ENCODE peak calls at places on chromosomes 13 and 19, in five cellular contexts. J, S, D, M and K are unnamed samples.

GRCh38 chr13:27427663-27428062 is 3.2 kb downstream of the GTF3A start:
- DNase-seq in M (peak; percentile 24), D (no peak), S (no peak), J (no peak), K (no peak)

GRCh38 chr13:56907766-56908165 is 233.0 kb upstream of the PRR20A start:
- DNase-seq in J (no peak), M (no peak), D (no peak), S (peak; percentile 1), K (no peak)

GRCh38 chr19:3238066-3238561 is 13.7 kb downstream of the CELF5 start:
- DNase-seq in S (no peak), D (no peak), M (no peak), J (no peak), K (no peak)

GRCh38 chr13:79492313-79492798 is 11.4 kb downstream of the NDFIP2 start:
- DNase-seq in S (no peak), M (no peak), D (no peak), J (no peak), K (no peak)

GRCh38 chr13:100269837-100270236 is 180.9 kb downstream of the PCCA start:
- DNase-seq in M (no peak), S (peak; percentile 94), D (no peak), J (no peak), K (no peak)

GRCh38 chr19:6236310-6237291 is 43.2 kb downstream of the MLLT1 start:
- DNase-seq in M (no peak), D (no peak), S (no peak), J (no peak), K (no peak)

GRCh38 chr13:98978280-98978679 is 416 bp upstream of the DOCK9 start:
- DNase-seq in S (peak; percentile 65), J (no peak), D (no peak), M (no peak), K (no peak)

GRCh38 chr19:1269478-1270167 is 491 bp downstream of the CIRBP start:
- DNase-seq in S (peak; percentile 91), M (peak; percentile 85), D (peak; percentile 81), J (peak; percentile 75), K (no peak)